ENCODE peak calls at places on chromosomes 5 and 9, in nine cellular contexts. Y is uterus; A is tibial artery; V is astrocyte; P is breast epithelium; E is naive thymus-derived CD4-positive, alpha-beta T cell; L is MM.1S; R is psoas muscle; W is CD8-positive, alpha-beta T cell. M is an unnamed sample. For H3K36me3 and H3K4me1, the result is how much of the 10 kb centered on the place peaks cover.

GRCh38 chr5:81195334-81195929 is 37.7 kb upstream of the CKMT2 start:
- DNase-seq in Y (no peak), A (no peak), V (peak), P (no peak), E (no peak), L (no peak), R (no peak), W (no peak), M (no peak)

GRCh38 chr5:6720561-6720921 is 7.3 kb downstream of the TENT4A start:
- DNase-seq in Y (no peak), A (no peak), V (no peak), P (no peak), E (no peak), L (no peak), R (no peak), W (no peak), M (no peak)

GRCh38 chr5:87308024-87308423 is 40.3 kb downstream of the RASA1 start:
- DNase-seq in Y (no peak), A (no peak), V (no peak), P (no peak), E (no peak), L (peak), R (no peak), W (no peak), M (no peak)

GRCh38 chr5:35852084-35852734 is 4.5 kb upstream of the IL7R start:
- DNase-seq in Y (no peak), A (no peak), V (no peak), P (no peak), E (peak), L (peak), R (peak), W (peak), M (no peak)

GRCh38 chr9:108867829-108868228 is 5.8 kb downstream of the ACTL7A start:
- DNase-seq in Y (no peak), A (no peak), V (no peak), P (no peak), E (no peak), L (no peak), R (no peak), W (no peak), M (no peak)

GRCh38 chr5:57566914-57567313 is 84.3 kb upstream of the ACTBL2 start:
- DNase-seq in Y (no peak), A (no peak), V (peak), P (no peak), E (no peak), L (no peak), R (no peak), W (no peak), M (no peak)

GRCh38 chr5:84303315-84303714 is 81.4 kb downstream of the EDIL3 start:
- DNase-seq in Y (no peak), A (no peak), V (peak), P (no peak), E (no peak), L (no peak), R (no peak), W (no peak), M (no peak)

GRCh38 chr9:132901859-132902831 is 23.4 kb downstream of the SPACA9 start:
- DNase-seq in Y (peak), A (peak), V (peak), P (peak), E (peak), L (peak), R (peak), W (peak), M (peak)

GRCh38 chr9:115764649-115765048 is 388.9 kb upstream of the PAPPA start:
- DNase-seq in Y (no peak), A (no peak), V (peak), P (no peak), E (no peak), L (no peak), R (no peak), W (no peak), M (no peak)

GRCh38 chr9:115758441-115758840 is 395.1 kb upstream of the PAPPA start:
- DNase-seq in Y (no peak), A (no peak), V (peak), P (no peak), E (no peak), L (no peak), R (no peak), W (no peak), M (no peak)

GRCh38 chr9:115765060-115765459 is 388.5 kb upstream of the PAPPA start:
- DNase-seq in Y (no peak), A (no peak), V (no peak), P (no peak), E (no peak), L (no peak), R (no peak), W (no peak), M (no peak)

GRCh38 chr9:115757461-115757860 is 396.1 kb upstream of the PAPPA start:
- DNase-seq in Y (no peak), A (no peak), V (no peak), P (no peak), E (no peak), L (no peak), R (no peak), W (no peak), M (no peak)

GRCh38 chr9:115759411-115759810 is 394.2 kb upstream of the PAPPA start:
- DNase-seq in Y (no peak), A (no peak), V (no peak), P (no peak), E (no peak), L (no peak), R (no peak), W (no peak), M (no peak)
- H3K36me3 ChIP-seq in Y (under half), A (under half), V (under half), P (under half), E (under half), L (under half), R (under half), W (under half), M (under half)

GRCh38 chr9:114156311-114156657 is 947 bp downstream of the COL27A1 start:
- DNase-seq in Y (no peak), A (peak), V (no peak), P (no peak), E (no peak), L (no peak), R (no peak), W (no peak), M (no peak)

GRCh38 chr9:114155967-114156294 is 594 bp downstream of the COL27A1 start:
- DNase-seq in Y (no peak), A (no peak), V (no peak), P (no peak), E (peak), L (no peak), R (no peak), W (no peak), M (no peak)

GRCh38 chr9:114157516-114158176 is 2.3 kb downstream of the COL27A1 start:
- DNase-seq in Y (no peak), A (no peak), V (peak), P (no peak), E (no peak), L (no peak), R (no peak), W (no peak), M (no peak)

GRCh38 chr9:114155263-114155966 is at the start of gene COL27A1:
- DNase-seq in Y (peak), A (peak), V (peak), P (peak), E (peak), L (peak), R (peak), W (peak), M (peak)

DNA sequence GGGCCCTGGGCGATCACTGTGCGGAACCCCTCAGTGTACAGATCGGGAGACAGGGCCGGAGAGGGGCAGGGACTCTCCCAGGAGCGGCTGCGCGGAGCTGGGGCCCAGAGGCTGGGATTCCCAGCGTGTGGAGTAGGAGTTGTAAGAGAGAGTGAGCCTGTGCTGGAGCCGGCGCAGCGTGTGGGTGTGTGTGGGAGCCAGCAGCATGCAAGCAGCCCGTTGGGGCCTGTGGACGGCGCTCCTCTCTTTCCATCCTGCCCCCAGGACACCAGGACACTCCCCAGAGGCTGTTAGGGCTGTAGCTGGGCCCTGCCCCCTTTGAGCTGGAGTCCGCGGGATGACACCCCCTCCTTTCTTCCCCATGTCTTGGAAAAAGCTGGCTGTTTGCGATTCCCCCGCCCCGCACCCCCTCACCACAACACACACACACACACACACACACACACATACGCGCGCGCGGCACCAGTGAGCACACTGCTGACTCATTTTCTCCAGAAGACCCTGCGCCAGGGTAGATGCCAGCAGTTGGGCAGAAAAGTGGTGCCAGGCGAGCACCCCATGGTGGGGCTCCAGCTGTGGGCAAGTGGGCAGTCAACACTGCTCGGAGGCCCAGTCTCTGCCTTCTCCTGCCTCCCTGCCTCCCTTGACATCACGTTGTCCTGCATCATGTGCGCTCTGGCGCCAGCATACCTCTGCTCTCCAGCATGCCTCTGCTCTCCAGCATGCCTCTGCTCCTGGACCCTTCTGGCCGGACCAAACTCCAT is 1.5 kb downstream of the COL27A1 start:
- DNase-seq in Y (peak), A (peak), V (peak), P (no peak), E (peak), L (no peak), R (peak), W (no peak), M (no peak)
- H3K4me3 ChIP-seq in Y (peak), A (peak), V (peak), P (peak), E (peak), L (no peak), R (peak), W (peak), M (no peak)

GRCh38 chr5:177494356-177495195 is 2.8 kb downstream of the PDLIM7 start:
- DNase-seq in Y (peak), A (peak), V (peak), P (no peak), E (no peak), L (no peak), R (peak), W (peak), M (no peak)
- H3K4me1 ChIP-seq in Y (under half), A (half or more), V (half or more), P (under half), E (under half), L (under half), R (under half), W (under half), M (under half)

GRCh38 chr5:172564187-172564586 is 76.9 kb upstream of the NEURL1B start:
- DNase-seq in Y (no peak), A (no peak), V (no peak), P (no peak), E (no peak), L (no peak), R (no peak), W (no peak), M (no peak)
- H3K36me3 ChIP-seq in Y (under half), A (under half), V (under half), P (under half), E (under half), L (under half), R (under half), W (under half), M (under half)

GRCh38 chr5:138773215-138773614 is 20.0 kb downstream of the CTNNA1 start:
- DNase-seq in Y (no peak), A (no peak), V (no peak), P (no peak), E (no peak), L (no peak), R (no peak), W (no peak), M (no peak)
- H3K4me3 ChIP-seq in Y (no peak), A (no peak), V (no peak), P (peak), E (no peak), L (no peak), R (no peak), W (no peak), M (no peak)

DNA sequence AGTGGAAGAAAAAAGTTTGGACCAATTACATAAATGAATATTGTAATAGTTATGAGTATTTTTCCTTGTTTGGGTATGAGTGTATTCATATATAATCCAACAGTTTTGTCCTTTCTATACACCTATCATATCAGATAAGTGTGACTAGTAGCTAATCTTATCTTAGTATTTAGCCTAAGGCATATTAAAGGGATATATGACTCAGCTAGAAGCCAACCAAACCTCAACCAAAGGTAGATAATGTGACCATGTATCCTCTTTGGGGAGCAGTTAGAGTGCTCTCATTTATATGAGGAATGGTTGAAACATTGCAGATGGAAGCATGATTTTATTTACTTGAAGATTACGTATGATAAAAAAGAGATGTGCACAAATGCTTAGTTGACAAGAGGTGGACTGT is 370.0 kb upstream of the CTNND2 start:
- DNase-seq in Y (no peak), A (no peak), V (no peak), P (no peak), E (no peak), L (no peak), R (no peak), W (no peak), M (no peak)
- H3K4me1 ChIP-seq in Y (under half), A (under half), V (under half), P (under half), E (under half), L (under half), R (under half), W (under half), M (under half)

M was measured in CD4-positive, CD25-positive, alpha-beta regulatory T cell.